ENCODE peak calls at places on chromosomes 7 and 10, in seven cellular contexts. V is hepatocyte, I is BE2C, Y is stomach, N is tibial nerve, W is fibroblast of the aortic adventitia, R is Calu3. M is an unnamed sample.

GRCh38 chr7:29987821-29988317 is 1.7 kb downstream of the SCRN1 start:
- DNase-seq in W (peak), R (peak), V (peak), I (no peak), Y (no peak), N (no peak), M (peak)

GRCh38 chr7:82050792-82051191 is 280.9 kb upstream of the HGF start:
- DNase-seq in W (peak), N (no peak), I (peak), R (no peak), Y (no peak), V (peak), M (peak)

GRCh38 chr10:5494611-5495010 is 4.8 kb downstream of the CALML5 start:
- DNase-seq in V (no peak), I (no peak), W (no peak), Y (no peak), R (no peak), N (no peak), M (no peak)

GRCh38 chr7:47496064-47496665 is 85.7 kb downstream of the TNS3 start:
- DNase-seq in N (no peak), I (no peak), V (no peak), W (no peak), Y (no peak), R (no peak), M (no peak)

GRCh38 chr10:91247360-91248111 is 27.1 kb downstream of the PCGF5 start:
- DNase-seq in W (peak), Y (no peak), V (peak), R (no peak), I (peak), N (no peak), M (no peak)

GRCh38 chr10:111972109-111972508 is 211.5 kb downstream of the GPAM start:
- DNase-seq in R (peak), W (peak), Y (no peak), I (no peak), V (no peak), N (no peak), M (no peak)

GRCh38 chr10:117170244-117170643 is 27.0 kb upstream of the KCNK18 start:
- DNase-seq in N (no peak), V (no peak), Y (no peak), W (no peak), I (no peak), R (no peak), M (no peak)

GRCh38 chr10:91935886-91936285 is 12.3 kb downstream of the BTAF1 start:
- DNase-seq in R (no peak), N (no peak), W (no peak), V (no peak), Y (no peak), I (no peak), M (no peak)

GRCh38 chr10:77073066-77073960 is 564.3 kb downstream of the KCNMA1 start:
- DNase-seq in I (no peak), N (peak), R (no peak), W (peak), V (peak), Y (no peak), M (peak)

GRCh38 chr10:124653811-124654651 is 90.1 kb downstream of the FAM53B start:
- DNase-seq in W (no peak), V (no peak), I (no peak), R (no peak), N (no peak), Y (peak), M (no peak)

GRCh38 chr10:115711306-115711705 is 561.7 kb downstream of the GFRA1 start:
- DNase-seq in Y (no peak), V (no peak), I (no peak), W (no peak), R (no peak), N (no peak), M (no peak)

GRCh38 chr10:115706482-115707076 is 566.4 kb downstream of the GFRA1 start:
- DNase-seq in Y (no peak), W (peak), N (no peak), R (peak), V (peak), I (no peak), M (peak)

GRCh38 chr10:115710136-115710535 is 562.9 kb downstream of the GFRA1 start:
- DNase-seq in V (no peak), W (no peak), I (no peak), R (no peak), Y (no peak), N (no peak), M (no peak)
- TF ChIP-seq CTCF in V (no peak), W (no peak), I (no peak), R (no peak), Y (no peak), N (no peak), M (no peak)

DNA sequence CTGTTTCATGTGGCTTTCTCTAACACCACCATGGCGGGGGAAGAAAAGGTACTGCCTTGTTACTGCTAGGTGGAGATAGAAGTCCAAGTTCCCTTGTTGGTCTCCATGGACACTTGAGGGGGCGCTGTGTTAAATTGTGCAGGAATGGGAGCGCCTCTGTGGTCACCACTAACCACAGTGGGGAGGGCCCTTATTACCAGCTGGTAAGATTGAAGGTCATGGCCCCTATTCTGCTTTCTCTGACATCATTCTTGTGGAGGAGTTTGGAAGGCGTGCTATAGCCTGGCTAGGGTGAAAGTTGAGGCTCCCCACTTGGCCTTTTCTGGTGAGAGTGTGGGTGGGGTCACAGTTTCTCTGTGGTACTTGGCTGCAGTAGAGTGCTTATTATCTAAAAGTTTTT is 14.9 kb upstream of the MXI1 start:
- DNase-seq in Y (no peak), W (no peak), R (no peak), I (no peak), V (no peak), N (no peak), M (no peak)
- TF ChIP-seq CTCF in Y (no peak), W (no peak), R (no peak), I (no peak), V (no peak), N (no peak), M (no peak)

DNA sequence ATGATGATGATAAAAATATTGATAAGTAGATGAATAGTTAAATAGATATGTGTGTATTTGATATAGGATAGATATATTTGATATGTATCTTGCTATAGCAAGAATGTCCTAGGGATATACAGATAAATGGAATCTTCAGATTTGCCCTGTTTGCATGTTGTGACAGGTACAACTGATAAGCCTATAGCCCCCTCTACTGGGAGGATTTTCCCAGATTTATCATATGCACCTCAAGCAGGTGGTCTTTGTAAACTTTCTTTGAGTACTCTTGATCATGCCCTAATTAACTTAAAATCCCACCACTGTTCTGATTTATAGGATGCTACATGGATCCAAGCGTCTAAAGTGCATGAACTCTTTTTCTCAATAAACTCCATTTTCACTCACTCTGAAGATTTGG is 1050.7 kb downstream of the SORCS3 start:
- DNase-seq in N (no peak), Y (no peak), I (no peak), W (peak), V (peak), R (no peak), M (no peak)
- TF ChIP-seq CTCF in N (no peak), Y (no peak), I (no peak), W (peak), V (peak), R (no peak), M (no peak)

GRCh38 chr10:46995234-46995633 is 84.0 kb downstream of the PTPN20 start:
- DNase-seq in I (no peak), R (no peak), Y (no peak), V (no peak), N (no peak), W (peak), M (no peak)
- TF ChIP-seq CTCF in I (peak), R (no peak), Y (no peak), V (peak), N (no peak), W (peak), M (peak)

GRCh38 chr7:146131701-146132100 is 15.1 kb downstream of the CNTNAP2 start:
- DNase-seq in R (no peak), V (no peak), W (no peak), N (no peak), Y (no peak), I (no peak), M (no peak)

GRCh38 chr7:146129997-146130396 is 13.4 kb downstream of the CNTNAP2 start:
- DNase-seq in N (no peak), W (no peak), V (no peak), I (no peak), Y (no peak), R (no peak), M (no peak)

GRCh38 chr7:146123715-146124114 is 7.1 kb downstream of the CNTNAP2 start:
- DNase-seq in I (no peak), R (no peak), N (no peak), Y (no peak), W (no peak), V (no peak), M (no peak)

GRCh38 chr7:146129296-146129695 is 12.7 kb downstream of the CNTNAP2 start:
- DNase-seq in W (no peak), N (no peak), V (no peak), I (no peak), R (no peak), Y (no peak), M (no peak)

DNA sequence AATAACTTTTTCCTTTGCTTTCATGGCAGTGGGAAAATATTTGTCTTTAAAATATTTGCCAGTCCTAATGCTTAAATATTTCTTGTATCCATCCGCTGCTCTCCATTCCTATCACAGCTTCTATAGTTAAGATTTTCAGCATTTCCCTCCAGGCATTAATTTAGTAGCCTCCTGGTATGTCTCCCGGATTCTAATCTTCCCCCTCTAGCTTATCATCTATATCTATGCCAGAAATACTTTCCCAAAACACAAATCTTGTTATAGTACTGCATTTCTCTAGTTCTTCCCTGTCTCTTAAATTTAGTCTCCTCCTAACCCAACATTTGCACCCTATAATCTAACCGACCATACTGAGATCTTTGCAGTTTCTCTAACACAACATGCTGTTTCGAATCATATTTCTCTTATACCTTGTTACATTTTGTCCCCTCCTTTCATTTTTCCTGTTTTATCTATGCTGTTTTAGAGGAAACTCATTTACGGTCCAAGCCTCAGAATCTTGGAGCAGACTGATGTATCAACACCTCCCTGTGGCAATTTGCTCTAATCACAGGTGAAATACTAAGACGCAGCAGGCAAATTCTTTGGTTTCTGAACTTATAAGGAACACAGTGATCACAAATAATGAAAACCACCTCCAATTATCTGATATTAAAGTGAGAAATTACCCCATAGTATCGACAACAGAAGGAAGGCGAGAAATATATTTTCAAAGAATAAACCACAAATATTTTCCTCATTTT is 10.3 kb downstream of the CNTNAP2 start:
- DNase-seq in N (no peak), Y (no peak), V (no peak), I (no peak), R (no peak), W (no peak), M (no peak)
- TF ChIP-seq CTCF in N (no peak), Y (no peak), V (no peak), I (no peak), R (no peak), W (no peak), M (no peak)

GRCh38 chr7:69269756-69270155 is 328.5 kb upstream of the AUTS2 start:
- DNase-seq in N (no peak), Y (no peak), R (no peak), V (no peak), W (no peak), I (no peak), M (no peak)
- TF ChIP-seq CTCF in N (no peak), Y (no peak), R (no peak), V (no peak), W (no peak), I (no peak), M (no peak)

DNA sequence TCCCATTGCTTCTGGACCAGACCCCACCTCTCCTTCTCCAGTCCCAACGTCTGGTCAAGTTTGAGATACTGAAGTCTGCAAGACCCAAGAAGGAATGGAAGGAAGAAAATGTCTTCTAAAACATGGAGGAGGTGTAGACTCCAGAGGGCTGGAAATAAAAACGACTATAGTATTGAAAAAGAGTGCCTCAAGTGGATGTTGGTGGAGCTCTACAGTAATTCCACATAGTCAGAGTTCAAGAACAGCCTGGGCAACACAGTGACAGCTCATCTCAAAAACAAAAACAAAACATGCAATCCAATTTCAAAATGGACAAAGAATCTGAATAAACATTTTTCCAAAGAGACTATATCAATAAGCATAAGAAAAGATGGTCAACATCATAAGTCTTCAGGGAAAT is 2.3 kb upstream of the PCGF6 start:
- DNase-seq in V (no peak), N (no peak), I (no peak), W (no peak), Y (no peak), R (no peak), M (no peak)
- TF ChIP-seq CTCF in V (no peak), N (no peak), I (peak), W (no peak), Y (no peak), R (no peak), M (no peak)

GRCh38 chr7:76515999-76516443 is 5.7 kb downstream of the UPK3B start:
- DNase-seq in W (no peak), I (peak), N (no peak), Y (peak), V (no peak), R (no peak), M (peak)
- TF ChIP-seq CTCF in W (no peak), I (peak), N (no peak), Y (no peak), V (no peak), R (no peak), M (peak)

DNA sequence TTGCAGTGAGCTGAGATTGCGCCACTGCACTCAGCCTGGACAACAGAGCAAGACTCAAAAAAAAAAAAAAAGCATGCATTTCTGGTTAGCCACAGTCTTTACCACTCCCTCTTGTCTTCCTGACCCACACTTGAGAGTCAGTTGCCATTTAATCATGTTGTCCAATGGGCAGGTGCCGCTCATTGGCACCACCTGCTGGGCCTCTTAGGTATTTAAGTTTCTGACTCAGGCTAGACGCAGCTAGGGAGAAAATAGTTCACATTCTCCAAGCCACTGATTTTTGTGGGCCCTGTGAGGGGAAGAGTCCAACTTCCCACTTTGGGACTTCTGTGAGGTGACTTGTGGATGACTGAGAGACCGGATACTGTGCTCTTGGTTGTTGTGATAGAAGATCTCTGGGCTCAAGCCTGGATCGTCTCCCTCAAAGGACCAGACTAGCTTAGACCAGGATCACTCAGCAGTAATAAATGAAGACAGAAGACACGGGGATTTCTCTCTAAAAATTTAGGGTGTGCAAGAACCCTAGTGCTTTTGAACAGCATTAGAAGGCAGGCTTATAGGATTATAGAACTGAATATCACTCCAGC is 26.8 kb upstream of the SORCS3 start:
- DNase-seq in R (peak), I (peak), N (no peak), W (peak), V (peak), Y (no peak), M (no peak)
- TF ChIP-seq CTCF in R (peak), I (peak), N (no peak), W (peak), V (peak), Y (no peak), M (peak)

DNA sequence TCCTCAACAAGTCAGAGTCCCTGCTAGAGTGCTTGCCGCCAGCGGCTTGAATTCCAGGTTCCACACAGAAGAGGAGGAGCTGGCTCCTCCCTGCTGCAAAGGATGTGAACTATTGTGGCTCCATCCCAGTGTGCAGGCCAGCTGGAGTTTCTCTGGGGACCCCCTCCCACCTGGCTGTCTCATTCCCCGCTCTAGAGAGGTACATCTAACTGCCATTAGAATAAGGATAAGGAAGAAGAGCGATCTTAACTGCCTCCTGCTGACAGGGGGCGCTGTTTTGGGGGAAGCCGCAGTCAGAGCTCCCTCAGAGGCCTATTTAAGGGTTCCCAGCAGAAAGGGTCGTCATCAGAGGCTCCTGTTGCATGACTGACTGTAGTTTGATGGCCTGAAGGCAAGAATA is 40.8 kb upstream of the HECW1 start:
- DNase-seq in V (peak), Y (no peak), R (peak), W (peak), N (no peak), I (peak), M (no peak)
- TF ChIP-seq CTCF in V (peak), Y (no peak), R (no peak), W (peak), N (no peak), I (peak), M (peak)